ENCODE peak calls at places on chromosomes 13 and 19, in six cellular contexts. One of them, this sample, is unnamed.

GRCh38 chr13:48838193-48839000 is 137.3 kb upstream of the FNDC3A start:
- DNase-seq in tibial nerve: no peak
- DNase-seq in WTC11: no peak
- DNase-seq in progenitor cell of endocrine pancreas: no peak
- DNase-seq in astrocyte of the cerebellum: no peak
- DNase-seq in lower leg skin: no peak
- DNase-seq in this sample: no peak

GRCh38 chr13:74778946-74779345 is 644.7 kb upstream of the KLF12 start:
- DNase-seq in tibial nerve: no peak
- DNase-seq in WTC11: no peak
- DNase-seq in progenitor cell of endocrine pancreas: no peak
- DNase-seq in astrocyte of the cerebellum: no peak
- DNase-seq in lower leg skin: no peak
- DNase-seq in this sample: no peak

GRCh38 chr13:29707876-29708543 is 112.5 kb upstream of the SLC7A1 start:
- DNase-seq in tibial nerve: no peak
- DNase-seq in WTC11: peak
- DNase-seq in progenitor cell of endocrine pancreas: no peak
- DNase-seq in astrocyte of the cerebellum: no peak
- DNase-seq in lower leg skin: no peak
- DNase-seq in this sample: no peak

GRCh38 chr13:44413095-44413494 is 39.5 kb downstream of the SERP2 start:
- DNase-seq in tibial nerve: no peak
- DNase-seq in WTC11: no peak
- DNase-seq in progenitor cell of endocrine pancreas: no peak
- DNase-seq in astrocyte of the cerebellum: no peak
- DNase-seq in lower leg skin: no peak
- DNase-seq in this sample: no peak

GRCh38 chr19:17538684-17539287 is 16.7 kb upstream of the COLGALT1 start:
- DNase-seq in tibial nerve: no peak
- DNase-seq in WTC11: no peak
- DNase-seq in progenitor cell of endocrine pancreas: no peak
- DNase-seq in astrocyte of the cerebellum: no peak
- DNase-seq in lower leg skin: no peak
- DNase-seq in this sample: no peak

GRCh38 chr13:27375686-27376326 is 48.6 kb upstream of the GTF3A start:
- DNase-seq in tibial nerve: no peak
- DNase-seq in WTC11: peak
- DNase-seq in progenitor cell of endocrine pancreas: peak
- DNase-seq in astrocyte of the cerebellum: peak
- DNase-seq in lower leg skin: peak
- DNase-seq in this sample: peak

GRCh38 chr19:58154287-58154678 is 3.7 kb upstream of the ZNF329 start:
- DNase-seq in tibial nerve: no peak
- DNase-seq in WTC11: peak
- DNase-seq in progenitor cell of endocrine pancreas: no peak
- DNase-seq in astrocyte of the cerebellum: no peak
- DNase-seq in lower leg skin: no peak
- DNase-seq in this sample: peak

GRCh38 chr19:56199686-56200085 is 2.1 kb upstream of the ZSCAN5B start:
- DNase-seq in tibial nerve: no peak
- DNase-seq in WTC11: no peak
- DNase-seq in progenitor cell of endocrine pancreas: no peak
- DNase-seq in astrocyte of the cerebellum: no peak
- DNase-seq in lower leg skin: no peak
- DNase-seq in this sample: no peak

GRCh38 chr19:11747277-11747676 is 8.5 kb upstream of the ZNF823 start:
- DNase-seq in tibial nerve: no peak
- DNase-seq in WTC11: no peak
- DNase-seq in progenitor cell of endocrine pancreas: no peak
- DNase-seq in astrocyte of the cerebellum: no peak
- DNase-seq in lower leg skin: no peak
- DNase-seq in this sample: no peak

GRCh38 chr19:13404236-13404635 is 102.0 kb downstream of the CACNA1A start:
- DNase-seq in tibial nerve: no peak
- DNase-seq in WTC11: no peak
- DNase-seq in progenitor cell of endocrine pancreas: no peak
- DNase-seq in astrocyte of the cerebellum: no peak
- DNase-seq in lower leg skin: no peak
- DNase-seq in this sample: no peak

GRCh38 chr19:58586131-58586765 is 13.1 kb upstream of the MZF1 start:
- DNase-seq in tibial nerve: no peak
- DNase-seq in WTC11: no peak
- DNase-seq in progenitor cell of endocrine pancreas: peak
- DNase-seq in astrocyte of the cerebellum: no peak
- DNase-seq in lower leg skin: no peak
- DNase-seq in this sample: no peak

GRCh38 chr13:81639984-81640582 is 1299.2 kb upstream of the SPRY2 start:
- DNase-seq in tibial nerve: no peak
- DNase-seq in WTC11: peak
- DNase-seq in progenitor cell of endocrine pancreas: no peak
- DNase-seq in astrocyte of the cerebellum: no peak
- DNase-seq in lower leg skin: no peak
- DNase-seq in this sample: no peak

GRCh38 chr13:51895906-51896888 is 34.4 kb downstream of the CCDC70 start:
- DNase-seq in tibial nerve: no peak
- DNase-seq in WTC11: peak
- DNase-seq in progenitor cell of endocrine pancreas: peak
- DNase-seq in astrocyte of the cerebellum: peak
- DNase-seq in lower leg skin: no peak
- DNase-seq in this sample: no peak

GRCh38 chr13:96984061-96984508 is 10.2 kb downstream of the OXGR1 start:
- DNase-seq in tibial nerve: no peak
- DNase-seq in WTC11: peak
- DNase-seq in progenitor cell of endocrine pancreas: no peak
- DNase-seq in astrocyte of the cerebellum: no peak
- DNase-seq in lower leg skin: peak
- DNase-seq in this sample: no peak

GRCh38 chr13:93685900-93686299 is 459.3 kb downstream of the GPC6 start:
- DNase-seq in tibial nerve: no peak
- DNase-seq in WTC11: no peak
- DNase-seq in progenitor cell of endocrine pancreas: no peak
- DNase-seq in astrocyte of the cerebellum: no peak
- DNase-seq in lower leg skin: no peak
- DNase-seq in this sample: no peak

GRCh38 chr13:112580912-112581311 is 7.0 kb downstream of the TUBGCP3 start:
- DNase-seq in tibial nerve: no peak
- DNase-seq in WTC11: no peak
- DNase-seq in progenitor cell of endocrine pancreas: no peak
- DNase-seq in astrocyte of the cerebellum: no peak
- DNase-seq in lower leg skin: no peak
- DNase-seq in this sample: no peak
- TF ChIP-seq CTCF in tibial nerve: no peak
- TF ChIP-seq CTCF in WTC11: no peak
- TF ChIP-seq CTCF in progenitor cell of endocrine pancreas: no peak
- TF ChIP-seq CTCF in astrocyte of the cerebellum: no peak
- TF ChIP-seq CTCF in lower leg skin: no peak
- TF ChIP-seq CTCF in this sample: no peak

GRCh38 chr13:46146898-46147297 is 35.1 kb downstream of the LCP1 start:
- DNase-seq in tibial nerve: no peak
- DNase-seq in WTC11: peak
- DNase-seq in progenitor cell of endocrine pancreas: no peak
- DNase-seq in astrocyte of the cerebellum: no peak
- DNase-seq in lower leg skin: no peak
- DNase-seq in this sample: no peak
- TF ChIP-seq CTCF in tibial nerve: no peak
- TF ChIP-seq CTCF in WTC11: no peak
- TF ChIP-seq CTCF in progenitor cell of endocrine pancreas: peak
- TF ChIP-seq CTCF in astrocyte of the cerebellum: peak
- TF ChIP-seq CTCF in lower leg skin: no peak
- TF ChIP-seq CTCF in this sample: no peak

DNA sequence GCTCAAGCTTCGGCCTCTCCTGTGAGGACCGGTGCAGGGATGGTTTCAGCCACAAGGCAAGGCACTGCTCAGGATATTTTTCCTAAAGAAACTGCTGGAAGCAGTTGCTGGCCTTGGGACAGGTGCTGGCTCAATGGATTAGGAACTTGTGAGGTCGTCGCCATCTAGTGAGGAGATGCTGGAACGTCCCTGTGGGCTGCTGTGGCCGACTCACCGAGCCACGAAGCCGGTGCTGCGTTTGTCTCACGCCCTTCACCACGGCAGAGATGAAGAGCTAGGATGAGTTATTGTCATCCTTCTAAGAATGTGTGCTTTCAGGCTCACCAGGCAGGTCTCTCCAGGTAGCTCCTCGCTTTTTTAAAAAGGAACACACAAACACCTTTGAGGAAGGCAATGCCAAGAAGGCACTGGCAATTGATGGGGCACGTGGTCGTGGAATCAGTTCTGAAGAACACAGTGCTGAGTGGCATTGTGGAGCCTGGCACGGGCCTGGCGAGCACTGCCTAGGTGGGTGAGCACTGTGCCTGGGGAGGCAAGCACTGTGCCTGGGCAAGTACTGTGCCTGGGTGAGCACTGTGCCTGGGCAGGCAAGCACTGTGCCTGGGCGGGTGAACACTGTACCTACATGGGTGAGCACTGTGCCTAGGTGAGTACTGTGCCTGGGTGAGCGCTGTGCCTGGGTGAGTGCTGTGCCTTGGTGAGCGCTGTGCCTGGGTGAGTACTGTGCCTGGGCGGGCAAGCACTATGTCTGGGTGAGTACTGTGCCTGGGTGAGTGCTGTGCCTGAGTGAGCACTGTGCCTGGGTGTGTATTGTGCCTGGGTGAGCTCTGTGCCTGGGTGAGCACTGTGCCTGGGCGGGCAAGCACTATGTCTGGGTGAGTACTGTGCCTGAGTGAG is 140.4 kb downstream of the TEX29 start:
- DNase-seq in tibial nerve: no peak
- DNase-seq in WTC11: peak
- DNase-seq in progenitor cell of endocrine pancreas: no peak
- DNase-seq in astrocyte of the cerebellum: peak
- DNase-seq in lower leg skin: peak
- DNase-seq in this sample: no peak
- TF ChIP-seq CTCF in tibial nerve: peak
- TF ChIP-seq CTCF in WTC11: no peak
- TF ChIP-seq CTCF in progenitor cell of endocrine pancreas: peak
- TF ChIP-seq CTCF in astrocyte of the cerebellum: peak
- TF ChIP-seq CTCF in lower leg skin: no peak
- TF ChIP-seq CTCF in this sample: peak

GRCh38 chr19:53809518-53810186 is 14.5 kb downstream of the NLRP12 start:
- DNase-seq in tibial nerve: no peak
- DNase-seq in WTC11: peak
- DNase-seq in progenitor cell of endocrine pancreas: no peak
- DNase-seq in astrocyte of the cerebellum: no peak
- DNase-seq in lower leg skin: no peak
- DNase-seq in this sample: no peak
- TF ChIP-seq CTCF in tibial nerve: no peak
- TF ChIP-seq CTCF in WTC11: peak
- TF ChIP-seq CTCF in progenitor cell of endocrine pancreas: peak
- TF ChIP-seq CTCF in astrocyte of the cerebellum: peak
- TF ChIP-seq CTCF in lower leg skin: no peak
- TF ChIP-seq CTCF in this sample: no peak

GRCh38 chr19:38850976-38851621 is 1.3 kb upstream of the HNRNPL start:
- DNase-seq in tibial nerve: no peak
- DNase-seq in WTC11: peak
- DNase-seq in progenitor cell of endocrine pancreas: peak
- DNase-seq in astrocyte of the cerebellum: no peak
- DNase-seq in lower leg skin: peak
- DNase-seq in this sample: no peak

GRCh38 chr19:38848299-38849146 is 1.3 kb downstream of the HNRNPL start:
- DNase-seq in tibial nerve: no peak
- DNase-seq in WTC11: no peak
- DNase-seq in progenitor cell of endocrine pancreas: no peak
- DNase-seq in astrocyte of the cerebellum: no peak
- DNase-seq in lower leg skin: no peak
- DNase-seq in this sample: no peak

GRCh38 chr19:38850231-38850975 is 617 bp upstream of the HNRNPL start:
- DNase-seq in tibial nerve: peak
- DNase-seq in WTC11: peak
- DNase-seq in progenitor cell of endocrine pancreas: peak
- DNase-seq in astrocyte of the cerebellum: peak
- DNase-seq in lower leg skin: peak
- DNase-seq in this sample: peak

GRCh38 chr19:38849147-38849745 is 540 bp downstream of the HNRNPL start:
- DNase-seq in tibial nerve: peak
- DNase-seq in WTC11: peak
- DNase-seq in progenitor cell of endocrine pancreas: peak
- DNase-seq in astrocyte of the cerebellum: peak
- DNase-seq in lower leg skin: peak
- DNase-seq in this sample: peak

GRCh38 chr19:38849746-38850230 is at the start of gene HNRNPL:
- DNase-seq in tibial nerve: no peak
- DNase-seq in WTC11: peak
- DNase-seq in progenitor cell of endocrine pancreas: peak
- DNase-seq in astrocyte of the cerebellum: no peak
- DNase-seq in lower leg skin: peak
- DNase-seq in this sample: no peak
- TF ChIP-seq CTCF in tibial nerve: peak
- TF ChIP-seq CTCF in WTC11: peak
- TF ChIP-seq CTCF in progenitor cell of endocrine pancreas: peak
- TF ChIP-seq CTCF in astrocyte of the cerebellum: peak
- TF ChIP-seq CTCF in lower leg skin: peak
- TF ChIP-seq CTCF in this sample: peak

GRCh38 chr19:46513461-46514236 is 18.0 kb upstream of the PNMA8B start:
- DNase-seq in tibial nerve: peak
- DNase-seq in WTC11: peak
- DNase-seq in progenitor cell of endocrine pancreas: peak
- DNase-seq in astrocyte of the cerebellum: peak
- DNase-seq in lower leg skin: peak
- DNase-seq in this sample: peak
- TF ChIP-seq CTCF in tibial nerve: peak
- TF ChIP-seq CTCF in WTC11: peak
- TF ChIP-seq CTCF in progenitor cell of endocrine pancreas: peak
- TF ChIP-seq CTCF in astrocyte of the cerebellum: peak
- TF ChIP-seq CTCF in lower leg skin: peak
- TF ChIP-seq CTCF in this sample: peak

GRCh38 chr13:105033999-105034398 is 1501.5 kb downstream of the EFNB2 start:
- DNase-seq in tibial nerve: no peak
- DNase-seq in WTC11: no peak
- DNase-seq in progenitor cell of endocrine pancreas: no peak
- DNase-seq in astrocyte of the cerebellum: no peak
- DNase-seq in lower leg skin: no peak
- DNase-seq in this sample: no peak
- TF ChIP-seq CTCF in tibial nerve: no peak
- TF ChIP-seq CTCF in WTC11: no peak
- TF ChIP-seq CTCF in progenitor cell of endocrine pancreas: no peak
- TF ChIP-seq CTCF in astrocyte of the cerebellum: no peak
- TF ChIP-seq CTCF in lower leg skin: no peak
- TF ChIP-seq CTCF in this sample: no peak

DNA sequence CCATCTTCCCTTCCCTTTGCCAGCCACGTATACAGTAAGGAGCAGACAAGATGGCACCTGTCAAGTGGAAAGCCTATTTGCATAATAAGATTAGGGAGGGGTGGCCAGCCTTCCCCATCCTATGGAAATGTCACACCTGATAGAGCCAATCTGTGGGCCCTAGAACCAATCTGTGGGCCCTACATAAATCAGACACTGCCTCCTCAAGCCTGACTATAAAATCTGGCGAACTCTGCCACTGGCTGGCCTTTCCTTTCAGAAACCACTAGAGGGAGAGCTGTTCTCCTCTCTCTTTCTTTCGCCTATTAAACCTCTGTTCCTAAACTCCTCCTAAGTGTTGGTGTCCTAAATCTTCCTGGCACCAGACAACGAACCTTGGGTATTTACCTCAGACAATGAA is 231.5 kb upstream of the KLHL1 start:
- DNase-seq in tibial nerve: no peak
- DNase-seq in WTC11: peak
- DNase-seq in progenitor cell of endocrine pancreas: no peak
- DNase-seq in astrocyte of the cerebellum: peak
- DNase-seq in lower leg skin: no peak
- DNase-seq in this sample: no peak
- TF ChIP-seq CTCF in tibial nerve: no peak
- TF ChIP-seq CTCF in WTC11: peak
- TF ChIP-seq CTCF in progenitor cell of endocrine pancreas: peak
- TF ChIP-seq CTCF in astrocyte of the cerebellum: peak
- TF ChIP-seq CTCF in lower leg skin: no peak
- TF ChIP-seq CTCF in this sample: no peak